ENCODE peak calls at places on chromosomes 5 and 9, in five cellular contexts. P, F, H, O and I are unnamed samples.

GRCh38 chr5:10719965-10720364 is 41.1 kb downstream of the DAP start:
- DNase-seq in O (peak), F (no peak), H (no peak), P (no peak), I (peak)

GRCh38 chr9:128946544-128946943 is 859 bp downstream of the DOLK start:
- DNase-seq in H (no peak), P (no peak), F (peak), O (no peak), I (no peak)

GRCh38 chr5:140821375-140822280 is at the start of gene PCDHA5:
- DNase-seq in H (no peak), F (no peak), P (no peak), O (peak), I (peak)

GRCh38 chr5:41978686-41979085 is 53.6 kb downstream of the FBXO4 start:
- DNase-seq in H (no peak), O (no peak), P (no peak), F (no peak), I (no peak)

GRCh38 chr9:14345586-14346237 is 31.8 kb upstream of the NFIB start:
- DNase-seq in H (no peak), F (no peak), O (no peak), P (no peak), I (no peak)

GRCh38 chr9:133120343-133121199 is 469 bp downstream of the RALGDS start:
- DNase-seq in P (no peak), F (peak), O (no peak), H (no peak), I (no peak)

GRCh38 chr9:86854898-86855523 is 92.3 kb downstream of the GAS1 start:
- DNase-seq in H (no peak), O (no peak), F (no peak), P (peak), I (peak)

GRCh38 chr5:67166460-67166871 is 30.1 kb downstream of the CD180 start:
- DNase-seq in F (no peak), H (no peak), O (no peak), P (no peak), I (peak)

GRCh38 chr9:76610009-76610352 is 151.0 kb downstream of the GCNT1 start:
- DNase-seq in F (no peak), O (no peak), P (peak), H (no peak), I (no peak)

GRCh38 chr9:134734270-134734669 is 92.7 kb downstream of the COL5A1 start:
- DNase-seq in H (no peak), O (no peak), P (peak), F (no peak), I (no peak)

GRCh38 chr9:128595471-128595870 is 43.1 kb downstream of the SPTAN1 start:
- DNase-seq in P (no peak), O (no peak), F (no peak), H (no peak), I (no peak)

DNA sequence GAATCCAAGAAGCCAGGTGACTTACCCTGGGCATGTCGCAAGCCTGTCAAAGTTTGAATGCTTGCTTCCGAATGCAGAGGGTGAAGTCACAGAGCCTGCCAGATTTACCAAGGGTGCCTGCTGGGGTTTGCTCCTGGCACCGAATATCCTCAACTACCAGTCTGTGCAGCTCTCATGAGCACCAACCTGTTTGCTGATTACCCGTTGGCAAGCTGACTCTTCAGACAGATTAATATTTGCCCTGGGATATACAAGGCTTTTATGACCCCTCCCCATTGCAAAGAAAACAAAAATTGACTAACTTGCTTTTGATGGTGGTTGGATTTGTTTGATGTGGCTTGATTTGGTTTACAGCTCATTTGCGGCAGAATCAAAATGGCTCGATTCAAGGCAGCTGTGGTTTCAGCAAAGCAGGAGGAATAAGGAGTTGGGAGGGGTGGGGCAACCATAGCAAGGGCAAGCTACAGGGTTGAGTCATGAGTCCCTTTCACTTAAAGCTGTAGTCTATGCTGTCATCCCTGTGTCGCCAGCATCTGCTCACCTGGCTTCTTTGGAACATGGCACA is 82.3 kb upstream of the AGXT2 start:
- DNase-seq in F (no peak), P (peak), O (no peak), H (no peak), I (peak)
- H2AFZ ChIP-seq in F (no peak), P (no peak), O (no peak), H (no peak), I (no peak)

DNA sequence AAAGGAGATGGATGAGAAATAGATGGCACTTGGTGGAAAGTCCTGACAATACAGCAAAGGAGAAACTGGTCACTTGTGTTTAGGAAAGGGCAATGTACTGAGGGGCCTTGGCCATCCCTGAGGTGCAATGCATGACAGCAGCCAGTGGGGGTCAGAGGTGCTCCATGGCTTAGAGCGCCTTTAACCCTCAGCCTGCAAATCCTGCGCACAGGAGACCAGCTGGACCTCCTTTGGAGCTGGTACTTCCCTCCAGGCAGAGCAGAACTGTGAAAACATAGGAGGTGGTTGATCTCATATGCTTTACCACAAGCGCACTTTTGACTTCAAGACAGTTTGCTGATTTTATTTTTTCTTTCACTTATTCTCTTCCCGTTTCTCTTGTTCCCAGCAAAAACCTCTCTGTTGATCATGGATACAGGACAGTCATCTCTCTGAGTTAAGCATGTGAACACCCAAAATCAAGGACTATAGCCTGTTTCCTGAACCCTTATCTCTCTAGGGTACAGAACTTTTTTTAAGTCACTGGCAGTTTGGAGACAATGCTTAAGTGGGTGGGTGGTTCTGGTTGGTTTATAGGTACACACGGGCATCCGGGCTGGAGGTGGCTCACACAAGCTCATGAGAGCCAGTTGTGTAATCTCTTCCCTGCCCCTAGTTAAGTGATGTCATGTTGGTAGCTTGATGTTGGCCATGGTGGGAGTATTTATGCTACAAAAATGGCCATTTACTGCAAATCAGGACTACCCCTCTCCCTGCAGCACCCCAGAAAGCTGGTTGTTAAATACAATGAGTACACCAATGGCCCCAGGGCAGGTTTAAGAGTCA is 37.6 kb upstream of the ANKRD55 start:
- DNase-seq in O (peak), H (peak), F (peak), P (peak), I (peak)
- H2AFZ ChIP-seq in O (no peak), H (peak), F (no peak), P (no peak), I (no peak)

GRCh38 chr5:95543017-95543705 is 11.6 kb downstream of the SKIC3 start:
- DNase-seq in O (no peak), F (no peak), H (peak), P (no peak), I (no peak)
- H2AFZ ChIP-seq in O (no peak), F (no peak), H (peak), P (no peak), I (no peak)

DNA sequence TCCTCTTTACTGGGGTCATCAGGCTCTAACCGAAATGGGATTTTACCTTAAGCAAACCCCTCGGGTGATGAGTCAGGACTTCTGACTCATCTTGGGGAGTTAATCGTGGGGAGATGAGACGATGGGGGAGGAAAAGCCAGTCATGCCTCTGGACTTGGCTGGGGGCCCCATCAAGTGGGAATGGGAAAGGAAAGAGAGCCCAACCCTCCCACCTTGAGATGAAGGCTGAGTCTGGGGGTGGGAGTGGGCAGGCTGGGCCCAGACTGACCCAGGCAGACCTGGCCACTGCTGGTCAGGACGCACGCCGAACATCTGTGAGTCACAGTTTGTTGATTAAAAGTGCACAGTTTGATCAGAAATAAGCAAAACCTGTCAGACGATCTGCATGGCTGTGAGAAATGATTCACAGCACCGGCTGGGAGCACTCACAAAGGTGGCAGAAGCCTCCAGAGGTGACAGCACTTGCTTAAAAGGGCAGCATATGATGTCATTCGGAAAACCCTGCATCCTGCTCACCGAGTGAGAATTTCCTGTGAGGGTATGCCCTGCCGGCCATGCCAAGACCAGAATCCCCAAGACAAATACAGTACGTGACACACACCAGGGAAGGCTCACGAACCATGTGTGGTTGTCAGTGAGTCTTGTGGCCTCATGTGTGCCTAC is 50.0 kb upstream of the SLC25A51 start:
- DNase-seq in F (peak), P (peak), O (peak), H (no peak), I (peak)
- H2AFZ ChIP-seq in F (no peak), P (no peak), O (no peak), H (no peak), I (no peak)

DNA sequence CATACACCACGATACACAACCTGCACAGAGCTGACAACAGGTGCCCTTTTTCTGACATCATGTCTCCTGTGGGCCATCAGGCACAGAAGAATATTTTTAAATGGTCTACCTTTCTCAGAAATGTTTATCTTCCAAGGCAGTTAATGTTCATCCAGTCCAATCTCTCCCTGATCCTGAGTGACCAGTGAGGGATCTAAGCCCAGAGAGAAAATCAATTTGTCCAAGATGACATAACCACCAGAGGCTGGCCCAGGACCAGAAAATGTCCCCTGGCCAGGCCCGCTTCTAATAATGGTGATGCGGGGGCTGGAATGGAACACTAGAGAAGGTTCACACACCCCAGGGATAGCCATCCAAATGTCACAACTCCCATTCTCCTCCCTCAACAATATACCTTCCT is 357.9 kb upstream of the KIF2A start:
- DNase-seq in H (no peak), O (no peak), F (no peak), P (no peak), I (no peak)
- H2AFZ ChIP-seq in H (no peak), O (no peak), F (no peak), P (no peak), I (no peak)

GRCh38 chr5:132322266-132322665 is 28.1 kb downstream of the SLC22A4 start:
- DNase-seq in H (no peak), P (no peak), O (no peak), F (no peak), I (no peak)
- H2AFZ ChIP-seq in H (no peak), P (no peak), O (peak), F (no peak), I (no peak)

GRCh38 chr9:114307323-114308250 is 15.3 kb upstream of the ORM1 start:
- DNase-seq in F (no peak), H (no peak), P (no peak), O (no peak), I (no peak)

GRCh38 chr9:114308361-114308950 is 14.4 kb upstream of the ORM1 start:
- DNase-seq in H (no peak), P (no peak), F (no peak), O (no peak), I (no peak)

GRCh38 chr9:114310471-114311450 is 12.1 kb upstream of the ORM1 start:
- DNase-seq in F (no peak), H (no peak), O (no peak), P (no peak), I (no peak)

GRCh38 chr9:114311571-114312512 is 11.1 kb upstream of the ORM1 start:
- DNase-seq in H (no peak), O (no peak), F (no peak), P (no peak), I (no peak)

GRCh38 chr9:114309096-114309495 is 13.8 kb upstream of the ORM1 start:
- DNase-seq in O (no peak), F (no peak), H (no peak), P (no peak), I (no peak)
- H2AFZ ChIP-seq in O (no peak), F (no peak), H (no peak), P (no peak), I (no peak)